ENCODE peak calls at places on chromosomes 5 and 9, in six cellular contexts. Z is heart left ventricle, X is psoas muscle, B is colonic mucosa, K is brain microvascular endothelial cell, N is lower lobe of right lung. C is an unnamed sample.

GRCh38 chr5:16464664-16465543 is 696 bp downstream of the ZNF622 start:
- DNase-seq in Z (peak; percentile 43), X (peak; percentile 57), B (no peak), K (no peak), N (peak; percentile 46), C (peak; percentile 27)

GRCh38 chr9:123834907-123835562 is 94.9 kb downstream of the DENND1A start:
- DNase-seq in Z (no peak), X (no peak), B (no peak), K (peak; percentile 7), N (no peak), C (peak; percentile 36)

GRCh38 chr9:127783111-127783621 is 2.7 kb upstream of the CDK9 start:
- DNase-seq in Z (peak; percentile 48), X (peak; percentile 78), B (peak; percentile 58), K (no peak), N (peak; percentile 84), C (peak; percentile 82)

GRCh38 chr5:32928761-32929160 is 217.6 kb downstream of the NPR3 start:
- DNase-seq in Z (no peak), X (no peak), B (no peak), K (peak; percentile 40), N (no peak), C (no peak)

GRCh38 chr9:98318834-98319478 is 63.5 kb upstream of the TBC1D2 start:
- DNase-seq in Z (no peak), X (no peak), B (no peak), K (peak; percentile 19), N (no peak), C (no peak)

GRCh38 chr5:140882591-140882899 is 621 bp downstream of the PCDHA13 start:
- DNase-seq in Z (no peak), X (no peak), B (no peak), K (no peak), N (no peak), C (no peak)

GRCh38 chr5:131163315-131164119 is 1.5 kb downstream of the HINT1 start:
- DNase-seq in Z (no peak), X (no peak), B (no peak), K (no peak), N (no peak), C (no peak)

GRCh38 chr9:136857606-136858412 is 5.7 kb downstream of the MAMDC4 start:
- DNase-seq in Z (peak; percentile 34), X (peak; percentile 46), B (peak; percentile 86), K (no peak), N (no peak), C (no peak)

GRCh38 chr5:42813533-42813932 is 1.8 kb upstream of the SELENOP start:
- DNase-seq in Z (peak; percentile 33), X (peak; percentile 82), B (no peak), K (no peak), N (no peak), C (no peak)

GRCh38 chr9:17081351-17081750 is 53.5 kb upstream of the CNTLN start:
- DNase-seq in Z (no peak), X (no peak), B (no peak), K (no peak), N (no peak), C (no peak)

GRCh38 chr9:80144856-80145255 is 573.1 kb downstream of the TLE4 start:
- DNase-seq in Z (no peak), X (no peak), B (no peak), K (no peak), N (no peak), C (no peak)

GRCh38 chr5:78320461-78320860 is 26.0 kb upstream of the AP3B1 start:
- DNase-seq in Z (no peak), X (no peak), B (no peak), K (no peak), N (no peak), C (no peak)

GRCh38 chr9:116234091-116234490 is 80.5 kb downstream of the PAPPA start:
- DNase-seq in Z (no peak), X (no peak), B (no peak), K (peak; percentile 97), N (no peak), C (no peak)

GRCh38 chr9:112274600-112274999 is 58.8 kb downstream of the PTBP3 start:
- DNase-seq in Z (no peak), X (no peak), B (no peak), K (no peak), N (no peak), C (no peak)

GRCh38 chr5:120446068-120446492 is 18.0 kb upstream of the PRR16 start:
- DNase-seq in Z (no peak), X (no peak), B (no peak), K (peak; percentile 91), N (no peak), C (no peak)

GRCh38 chr5:1021136-1021968 is 12.8 kb downstream of the NKD2 start:
- DNase-seq in Z (no peak), X (no peak), B (no peak), K (no peak), N (peak; percentile 45), C (no peak)

GRCh38 chr9:19748278-19749126 is 40.3 kb downstream of the SLC24A2 start:
- DNase-seq in Z (no peak), X (no peak), B (no peak), K (peak; percentile 1), N (no peak), C (no peak)

GRCh38 chr9:98287383-98287782 is 31.9 kb upstream of the TBC1D2 start:
- DNase-seq in Z (no peak), X (no peak), B (no peak), K (no peak), N (no peak), C (no peak)

GRCh38 chr5:65837139-65837538 is 89.2 kb upstream of the ERBIN start:
- DNase-seq in Z (no peak), X (no peak), B (no peak), K (peak; percentile 35), N (no peak), C (no peak)

GRCh38 chr9:134175291-134175807 is 11.0 kb upstream of the RNU6ATAC start:
- DNase-seq in Z (peak; percentile 20), X (peak; percentile 50), B (peak; percentile 52), K (no peak), N (no peak), C (no peak)

GRCh38 chr9:129490583-129491485 is 130.1 kb downstream of the C9orf50 start:
- DNase-seq in Z (no peak), X (no peak), B (no peak), K (no peak), N (no peak), C (no peak)

GRCh38 chr5:17312358-17312757 is 94.9 kb downstream of the BASP1 start:
- DNase-seq in Z (no peak), X (no peak), B (no peak), K (no peak), N (no peak), C (no peak)

GRCh38 chr9:133210609-133211008 is 1.6 kb upstream of the OBP2B start:
- DNase-seq in Z (no peak), X (no peak), B (no peak), K (no peak), N (no peak), C (no peak)

GRCh38 chr5:137320056-137321045 is 178.8 kb downstream of the SPOCK1 start:
- DNase-seq in Z (no peak), X (no peak), B (peak; percentile 40), K (peak; percentile 58), N (no peak), C (no peak)

GRCh38 chr5:125823572-125823971 is 599.6 kb upstream of the GRAMD2B start:
- DNase-seq in Z (no peak), X (no peak), B (no peak), K (peak; percentile 8), N (no peak), C (no peak)

GRCh38 chr9:137875846-137876245 is 1.7 kb upstream of the CACNA1B start:
- DNase-seq in Z (no peak), X (no peak), B (no peak), K (no peak), N (peak; percentile 13), C (no peak)

GRCh38 chr9:121609845-121610637 is 41.4 kb upstream of the DAB2IP start:
- DNase-seq in Z (peak; percentile 58), X (peak; percentile 87), B (no peak), K (peak; percentile 11), N (peak; percentile 59), C (no peak)

GRCh38 chr5:93476211-93476851 is 104.7 kb downstream of the NR2F1-AS1 start:
- DNase-seq in Z (no peak), X (no peak), B (no peak), K (no peak), N (no peak), C (no peak)

GRCh38 chr9:109454041-109454440 is 44.1 kb downstream of the PTPN3 start:
- DNase-seq in Z (no peak), X (no peak), B (no peak), K (no peak), N (no peak), C (no peak)

GRCh38 chr9:109455391-109455790 is 42.7 kb downstream of the PTPN3 start:
- DNase-seq in Z (no peak), X (no peak), B (no peak), K (no peak), N (no peak), C (no peak)

GRCh38 chr9:109453210-109453842 is 44.8 kb downstream of the PTPN3 start:
- DNase-seq in Z (no peak), X (no peak), B (no peak), K (peak; percentile 91), N (no peak), C (no peak)

GRCh38 chr9:109455861-109456260 is 42.2 kb downstream of the PTPN3 start:
- DNase-seq in Z (no peak), X (no peak), B (no peak), K (no peak), N (no peak), C (no peak)

GRCh38 chr9:109454601-109455155 is 43.4 kb downstream of the PTPN3 start:
- DNase-seq in Z (no peak), X (no peak), B (no peak), K (no peak), N (no peak), C (no peak)
- H3K36me3 ChIP-seq in Z (no peaks in the 10 kb centered on the region), X (no peaks in the 10 kb centered on the region), B (no peaks in the 10 kb centered on the region), K (no peaks in the 10 kb centered on the region), N (peaks cover 10% of the 10 kb centered on the region), C (no peaks in the 10 kb centered on the region)

GRCh38 chr5:82018462-82018861 is 46.6 kb downstream of the ATG10 start:
- DNase-seq in Z (peak; percentile 58), X (no peak), B (no peak), K (no peak), N (no peak), C (no peak)
- TF ChIP-seq CTCF in Z (no peak), X (no peak), B (no peak), K (no peak), N (no peak), C (no peak)

GRCh38 chr5:115813719-115814118 is 2.7 kb downstream of the CDO1 start:
- DNase-seq in Z (no peak), X (no peak), B (no peak), K (no peak), N (no peak), C (no peak)
- H3K4me3 ChIP-seq in Z (no peak overlapping the region), X (no peak overlapping the region), B (no peak overlapping the region), K (no peak overlapping the region), N (peak overlapping the region; percentile 6), C (no peak overlapping the region)

GRCh38 chr9:132199056-132199455 is 37.2 kb downstream of the NTNG2 start:
- DNase-seq in Z (no peak), X (no peak), B (no peak), K (no peak), N (no peak), C (no peak)
- H3K36me3 ChIP-seq in Z (no peaks in the 10 kb centered on the region), X (no peaks in the 10 kb centered on the region), B (no peaks in the 10 kb centered on the region), K (no peaks in the 10 kb centered on the region), N (no peaks in the 10 kb centered on the region), C (no peaks in the 10 kb centered on the region)

DNA sequence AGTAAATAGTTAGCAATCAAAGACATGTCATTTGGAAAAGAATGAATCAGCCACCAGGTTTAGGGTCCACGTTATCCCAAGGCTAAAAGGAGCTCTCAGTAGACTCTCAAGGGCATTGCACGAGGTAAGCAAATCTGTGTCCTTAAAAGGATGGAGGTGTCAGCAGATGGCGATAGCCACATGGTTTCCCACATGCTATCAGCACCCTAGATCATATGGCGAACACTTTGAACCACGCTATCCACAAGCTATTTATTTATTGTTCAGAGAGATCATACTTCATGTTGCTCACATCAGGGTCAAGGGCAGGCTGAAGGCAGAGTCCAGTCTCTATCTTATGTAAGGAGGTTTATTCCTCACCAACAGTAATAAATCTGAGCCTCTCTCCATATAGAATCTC is 43.7 kb downstream of the CDH6 start:
- DNase-seq in Z (no peak), X (no peak), B (no peak), K (no peak), N (no peak), C (no peak)
- TF ChIP-seq CTCF in Z (no peak), X (no peak), B (no peak), K (peak; percentile 22), N (no peak), C (no peak)

C was measured in GM06990.